ENCODE peak calls at places on chromosomes 16 and 17, in five cellular contexts. Q, P, G, Y and W are unnamed samples.
A peak's percentile ranks its signal among the peaks of the same experiment; 100 is the strongest.

GRCh38 chr16:50474138-50474537 is 74.1 kb upstream of the NKD1 start:
- DNase-seq in P (no peak), Q (no peak), G (no peak), Y (no peak), W (no peak)

GRCh38 chr16:66961065-66961744 is at the start of gene CES3:
- DNase-seq in G (peak; percentile 75), P (peak; percentile 24), Q (no peak), Y (no peak), W (peak; percentile 79)

GRCh38 chr17:78577296-78577695 is at the start of gene DNAH17:
- DNase-seq in Q (no peak), P (no peak), G (no peak), Y (no peak), W (no peak)

GRCh38 chr17:1006054-1006453 is 9.1 kb downstream of the TIMM22 start:
- DNase-seq in G (no peak), P (no peak), Q (no peak), Y (no peak), W (no peak)

GRCh38 chr16:67006930-67007658 is 18.7 kb downstream of the CES4A start:
- DNase-seq in P (no peak), G (no peak), Q (no peak), Y (no peak), W (no peak)

GRCh38 chr16:4016648-4017047 is 99.6 kb downstream of the ADCY9 start:
- DNase-seq in P (peak; percentile 10), Q (no peak), Y (no peak), G (no peak), W (no peak)

GRCh38 chr17:6505425-6506142 is 50.8 kb downstream of the PITPNM3 start:
- DNase-seq in G (no peak), Q (no peak), P (peak; percentile 51), Y (no peak), W (no peak)

GRCh38 chr17:77379837-77380236 is 239.1 kb downstream of the SEC14L1 start:
- DNase-seq in G (no peak), P (no peak), Y (no peak), Q (no peak), W (no peak)

GRCh38 chr17:17305282-17305801 is 2.2 kb downstream of the NT5M start:
- DNase-seq in Y (no peak), G (no peak), Q (no peak), P (no peak), W (no peak)

GRCh38 chr17:55859518-55859917 is 108.7 kb downstream of the PCTP start:
- DNase-seq in G (no peak), P (no peak), Y (no peak), Q (no peak), W (no peak)

DNA sequence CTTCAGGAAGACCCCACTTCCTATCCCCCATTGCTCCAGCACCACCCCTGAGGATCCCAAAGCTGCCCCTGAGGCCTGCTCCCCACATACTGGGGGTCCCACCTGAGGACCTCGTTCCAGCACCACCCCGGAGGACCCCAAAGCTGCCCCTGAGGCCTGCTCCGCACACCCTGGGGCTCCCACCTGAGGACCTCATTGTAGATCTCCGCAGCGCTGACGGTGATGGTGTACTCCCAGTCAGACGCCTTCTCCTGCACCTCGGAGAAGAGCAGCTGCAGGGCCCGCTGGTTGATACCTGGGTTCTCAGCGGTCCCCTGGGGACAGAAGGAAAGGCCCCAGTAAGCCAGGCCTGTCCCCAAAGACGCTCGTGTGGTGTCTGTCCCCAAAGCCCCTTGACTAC is 26.4 kb downstream of the KATNB1 start:
- DNase-seq in Q (no peak), P (no peak), G (no peak), Y (no peak), W (no peak)
- H3K4me1 ChIP-seq in Q (no peaks in the 10 kb centered on the region), P (peaks cover 8% of the 10 kb centered on the region), G (peaks cover 15% of the 10 kb centered on the region), Y (no peaks in the 10 kb centered on the region), W (peaks cover 13% of the 10 kb centered on the region)

GRCh38 chr17:3920940-3921852 is 4.9 kb upstream of the P2RX1 start:
- DNase-seq in Q (no peak), Y (no peak), P (no peak), G (no peak), W (no peak)

GRCh38 chr17:3917391-3917931 is 1.2 kb upstream of the P2RX1 start:
- DNase-seq in G (no peak), P (peak; percentile 22), Q (peak; percentile 80), Y (no peak), W (no peak)

GRCh38 chr17:3918372-3919122 is 2.3 kb upstream of the P2RX1 start:
- DNase-seq in Y (no peak), Q (no peak), G (no peak), P (no peak), W (no peak)

GRCh38 chr17:3916825-3917224 is 560 bp upstream of the P2RX1 start:
- DNase-seq in Q (no peak), P (no peak), G (no peak), Y (no peak), W (no peak)

GRCh38 chr17:3919123-3919624 is 2.9 kb upstream of the P2RX1 start:
- DNase-seq in P (no peak), Q (no peak), Y (peak; percentile 54), G (no peak), W (no peak)
- H3K27ac ChIP-seq in P (no peak overlapping the region), Q (peak overlapping the region; percentile 30), Y (peak overlapping the region; percentile 55), G (no peak overlapping the region), W (no peak overlapping the region)

GRCh38 chr16:12545792-12546342 is 257.8 kb downstream of the CPPED1 start:
- DNase-seq in G (no peak), P (no peak), Y (no peak), Q (no peak), W (no peak)
- H3K4me1 ChIP-seq in G (no peaks in the 10 kb centered on the region), P (peaks cover 9% of the 10 kb centered on the region), Y (no peaks in the 10 kb centered on the region), Q (no peaks in the 10 kb centered on the region), W (peaks cover 3% of the 10 kb centered on the region)

DNA sequence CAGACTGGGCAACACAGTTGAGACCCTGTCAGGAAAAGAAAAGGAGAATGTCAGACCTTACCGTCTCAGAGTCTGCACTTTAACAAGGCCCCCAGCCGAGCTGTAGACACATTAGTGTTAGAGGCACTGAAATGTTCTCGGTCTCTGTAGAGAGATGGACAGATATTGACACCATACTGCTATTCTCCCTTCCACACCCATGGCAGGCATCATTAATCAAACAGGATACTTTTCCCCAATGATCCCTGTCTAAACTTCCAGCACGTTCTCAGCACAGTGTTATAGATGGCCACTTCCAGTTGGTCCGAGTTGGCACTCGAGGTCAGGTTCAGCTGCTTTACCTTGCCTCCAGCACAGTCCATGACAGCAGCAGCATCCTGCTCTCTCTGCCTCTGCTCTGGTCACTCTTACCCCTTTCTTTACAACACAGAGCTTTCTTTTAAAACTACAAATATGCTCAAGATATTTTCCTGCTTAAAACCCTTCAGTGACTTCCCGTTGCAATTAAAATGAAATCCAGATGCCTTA is 251.6 kb downstream of the SNX29 start:
- DNase-seq in P (no peak), Y (no peak), G (no peak), Q (no peak), W (no peak)
- H3K27ac ChIP-seq in P (no peak overlapping the region), Y (no peak overlapping the region), G (no peak overlapping the region), Q (no peak overlapping the region), W (no peak overlapping the region)

GRCh38 chr16:17457513-17457912 is 13.2 kb downstream of the XYLT1 start:
- DNase-seq in G (no peak), Q (no peak), P (no peak), Y (no peak), W (no peak)

GRCh38 chr16:17451835-17452234 is 18.9 kb downstream of the XYLT1 start:
- DNase-seq in Y (no peak), Q (no peak), P (no peak), G (no peak), W (no peak)

GRCh38 chr16:17452931-17453330 is 17.8 kb downstream of the XYLT1 start:
- DNase-seq in G (no peak), Q (no peak), Y (no peak), P (peak; percentile 52), W (no peak)

GRCh38 chr16:17453365-17454122 is 17.2 kb downstream of the XYLT1 start:
- DNase-seq in Q (no peak), G (no peak), P (no peak), Y (no peak), W (no peak)

DNA sequence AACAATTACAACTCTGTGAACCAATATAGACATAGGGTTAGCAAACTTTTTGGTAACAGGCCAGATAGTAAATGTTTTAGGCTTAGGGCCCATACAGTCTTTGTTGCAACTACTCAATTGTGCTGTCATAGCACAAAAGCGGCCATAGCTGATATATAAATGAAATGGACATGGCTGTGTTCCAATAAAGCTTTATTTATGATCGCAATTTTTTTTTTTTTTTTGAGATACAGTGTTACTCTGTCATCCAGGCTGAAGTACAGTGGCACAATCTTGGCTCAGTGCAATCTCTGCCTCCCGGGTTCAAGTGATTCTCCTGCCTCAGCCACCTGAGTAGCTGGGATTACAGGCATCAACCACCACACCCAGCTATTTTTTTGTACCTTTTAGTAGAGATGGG is 16.4 kb downstream of the XYLT1 start:
- DNase-seq in Y (no peak), G (no peak), Q (no peak), P (no peak), W (no peak)
- H3K4me1 ChIP-seq in Y (no peaks in the 10 kb centered on the region), G (no peaks in the 10 kb centered on the region), Q (peaks cover 7% of the 10 kb centered on the region), P (peaks cover 8% of the 10 kb centered on the region), W (no peaks in the 10 kb centered on the region)

DNA sequence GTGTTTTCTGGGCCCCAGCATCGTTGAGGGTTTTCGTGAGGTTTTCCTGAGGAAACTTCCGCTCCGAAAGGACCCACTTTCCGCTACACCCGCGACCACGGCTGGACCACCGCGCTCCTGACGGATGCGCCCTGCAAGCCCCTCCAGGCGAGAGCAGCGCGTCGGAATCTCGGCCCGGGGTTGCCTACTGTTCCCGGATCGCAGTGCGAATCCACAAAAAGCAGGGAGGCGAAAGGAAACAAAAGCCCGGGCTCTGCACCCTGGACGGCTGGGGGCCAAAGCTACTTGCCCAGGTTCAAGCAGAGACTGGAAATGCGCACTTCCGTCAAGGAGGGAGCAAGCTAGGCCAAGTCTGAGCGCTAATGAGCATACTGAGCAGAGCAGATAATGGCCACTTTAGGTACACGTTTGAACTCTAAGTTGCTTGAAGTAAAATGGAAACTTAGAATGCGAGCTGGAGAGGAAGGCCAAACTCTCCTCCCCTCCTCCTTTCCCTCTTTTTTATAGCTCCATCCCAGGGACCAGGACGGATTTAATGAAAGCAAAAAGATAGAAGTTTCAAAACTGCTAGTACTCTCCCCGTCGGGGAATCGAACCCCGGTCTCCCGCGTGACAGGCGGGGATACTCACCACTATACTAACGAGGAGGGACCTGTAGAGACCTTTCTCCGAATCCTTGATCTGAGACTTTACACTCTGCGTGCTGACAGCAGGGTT is 11.4 kb upstream of the AURKB start:
- DNase-seq in Y (peak; percentile 90), G (no peak), P (peak; percentile 85), Q (peak; percentile 92), W (no peak)
- H3K27ac ChIP-seq in Y (peak overlapping the region; percentile 99), G (peak overlapping the region; percentile 83), P (peak overlapping the region; percentile 89), Q (peak overlapping the region; percentile 96), W (no peak overlapping the region)

GRCh38 chr17:8965394-8966168 is at the start of gene PIK3R5:
- DNase-seq in P (no peak), G (no peak), Q (no peak), Y (no peak), W (peak; percentile 45)
- H3K4me1 ChIP-seq in P (no peaks in the 10 kb centered on the region), G (no peaks in the 10 kb centered on the region), Q (no peaks in the 10 kb centered on the region), Y (no peaks in the 10 kb centered on the region), W (peaks cover 3% of the 10 kb centered on the region)